ENCODE peak calls at places on chromosome 21, in four cellular contexts. U is esophagus muscularis mucosa, V is ovary, O is neural crest cell. R is an unnamed sample.

GRCh38 chr21:44969965-44970755 is 30.3 kb downstream of the SLX9 start:
- DNase-seq in U (no peak), O (no peak), V (no peak), R (no peak)

GRCh38 chr21:28294046-28294445 is 698.6 kb downstream of the LTN1 start:
- DNase-seq in V (no peak), O (no peak), U (no peak), R (peak)

GRCh38 chr21:37072239-37072987 is 458 bp downstream of the PIGP start:
- DNase-seq in O (no peak), V (peak), U (peak), R (no peak)

GRCh38 chr21:42537106-42537742 is 23.6 kb downstream of the SLC37A1 start:
- DNase-seq in V (no peak), O (no peak), U (no peak), R (no peak)

GRCh38 chr21:39014751-39015150 is 168.5 kb downstream of the PSMG1 start:
- DNase-seq in O (no peak), U (no peak), V (no peak), R (peak)

GRCh38 chr21:41529769-41530168 is 21.8 kb upstream of the TMPRSS2 start:
- DNase-seq in U (no peak), O (no peak), V (no peak), R (no peak)

GRCh38 chr21:44363278-44363677 is 9.9 kb downstream of the TRPM2 start:
- DNase-seq in V (no peak), U (no peak), O (no peak), R (no peak)

GRCh38 chr21:31409849-31410762 is 66.0 kb upstream of the TIAM1 start:
- DNase-seq in O (no peak), U (no peak), V (no peak), R (no peak)

GRCh38 chr21:26840912-26841311 is 4.3 kb downstream of the ADAMTS1 start:
- DNase-seq in O (no peak), V (peak), U (no peak), R (peak)

GRCh38 chr21:42319368-42319767 is 4.2 kb upstream of the TFF3 start:
- DNase-seq in U (no peak), O (no peak), V (no peak), R (no peak)

GRCh38 chr21:35252831-35253230 is 203.7 kb upstream of the RUNX1 start:
- DNase-seq in O (no peak), V (no peak), U (no peak), R (peak)

GRCh38 chr21:41135715-41136114 is 32.2 kb upstream of the BACE2 start:
- DNase-seq in V (no peak), U (no peak), O (no peak), R (no peak)

GRCh38 chr21:22342855-22343254 is 1344.6 kb downstream of the NCAM2 start:
- DNase-seq in U (no peak), O (no peak), V (no peak), R (peak)

GRCh38 chr21:22346576-22346975 is 1348.4 kb downstream of the NCAM2 start:
- DNase-seq in O (no peak), U (no peak), V (no peak), R (no peak)

GRCh38 chr21:22343303-22343702 is 1345.1 kb downstream of the NCAM2 start:
- DNase-seq in V (no peak), O (no peak), U (no peak), R (no peak)

GRCh38 chr21:22343721-22344120 is 1345.5 kb downstream of the NCAM2 start:
- DNase-seq in V (no peak), U (no peak), O (no peak), R (no peak)

GRCh38 chr21:22345624-22346023 is 1347.4 kb downstream of the NCAM2 start:
- DNase-seq in U (no peak), O (no peak), V (no peak), R (no peak)
- TF ChIP-seq CTCF in U (no peak), O (no peak), V (no peak), R (no peak)

GRCh38 chr21:25494804-25495203 is 112.5 kb downstream of the MRPL39 start:
- DNase-seq in V (no peak), O (no peak), U (no peak), R (no peak)
- TF ChIP-seq CTCF in V (no peak), O (no peak), U (no peak), R (no peak)

DNA sequence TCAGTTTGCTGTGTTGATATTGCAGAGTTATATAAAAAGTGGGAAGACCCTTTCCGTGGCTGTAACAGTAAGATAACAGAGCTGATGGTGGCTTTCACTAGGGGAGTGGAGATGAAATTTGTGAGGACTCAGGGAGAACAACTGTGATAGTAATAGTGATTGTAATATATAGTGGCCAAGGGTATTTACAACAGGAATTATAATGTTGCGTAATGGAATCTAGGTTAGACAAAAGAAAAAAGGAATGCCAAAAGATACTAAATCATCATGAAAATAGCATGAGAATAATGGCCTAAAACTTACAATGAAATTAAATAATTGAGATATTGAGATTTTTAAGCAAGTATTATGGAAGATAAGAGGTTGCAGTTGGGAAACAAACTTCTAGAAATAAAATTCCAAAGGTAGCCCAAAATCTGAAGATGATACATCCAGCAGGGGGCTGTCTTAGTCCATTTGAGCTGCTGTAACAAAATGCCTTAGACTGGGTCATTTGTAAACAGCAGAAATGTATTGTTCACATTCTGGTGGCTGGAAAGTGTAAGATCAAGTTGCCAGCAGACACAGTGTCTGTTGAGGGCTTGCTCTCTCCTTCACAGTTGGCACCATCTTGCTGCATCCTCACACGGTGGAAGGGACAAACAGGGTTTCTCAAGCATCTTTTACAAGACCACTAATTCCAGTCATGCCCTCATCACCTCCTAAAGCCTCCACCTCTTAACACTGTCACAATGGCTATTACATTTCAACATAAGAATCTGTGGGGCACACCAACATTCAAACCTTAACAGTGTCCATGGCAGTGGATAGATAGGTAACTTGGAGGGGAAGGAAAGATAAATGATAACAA is 711.2 kb downstream of the MRPL39 start:
- DNase-seq in U (no peak), V (no peak), O (no peak), R (peak)
- TF ChIP-seq CTCF in U (no peak), V (peak), O (peak), R (peak)

GRCh38 chr21:46210378-46211136 is 18.0 kb downstream of the LSS start:
- DNase-seq in V (peak), U (no peak), O (no peak), R (no peak)
- TF ChIP-seq CTCF in V (no peak), U (no peak), O (no peak), R (no peak)

GRCh38 chr21:32483293-32483595 is 70.7 kb downstream of the EVA1C start:
- DNase-seq in U (no peak), V (no peak), O (no peak), R (no peak)
- TF ChIP-seq CTCF in U (no peak), V (no peak), O (no peak), R (no peak)